ENCODE peak calls at places on chromosome 6, in seven cellular contexts. C is H9, N is mesendoderm, E is neuronal stem cell, S is mesenchymal stem cell, H is trophoblast cell, W is H1. I is an unnamed sample.
A peak's percentile ranks its signal among the peaks of the same experiment; 100 is the strongest.

GRCh38 chr6:11275598-11275997 is 43.1 kb upstream of the NEDD9 start:
- DNase-seq in S (no peak), E (no peak), W (no peak), H (no peak), C (no peak), N (no peak), I (no peak)

GRCh38 chr6:54094837-54095236 is 16.4 kb upstream of the MLIP start:
- DNase-seq in W (no peak), E (no peak), S (peak; percentile 36), C (no peak), N (no peak), H (peak; percentile 38), I (no peak)

GRCh38 chr6:93786474-93787330 is 367.3 kb upstream of the EPHA7 start:
- DNase-seq in W (no peak), S (peak; percentile 39), H (no peak), N (peak; percentile 98), C (peak; percentile 82), E (peak; percentile 59), I (no peak)

GRCh38 chr6:45378324-45378926 is 691 bp upstream of the SUPT3H start:
- DNase-seq in S (no peak), C (no peak), N (no peak), W (no peak), E (no peak), H (peak; percentile 10), I (no peak)

GRCh38 chr6:30769088-30769852 is 24.9 kb upstream of the IER3 start:
- DNase-seq in W (no peak), N (peak; percentile 95), S (peak; percentile 97), C (peak; percentile 79), H (peak; percentile 64), E (no peak), I (peak; percentile 98)

GRCh38 chr6:37646986-37647764 is 50.5 kb downstream of the MDGA1 start:
- DNase-seq in N (no peak), S (no peak), H (no peak), W (no peak), E (no peak), C (no peak), I (no peak)

GRCh38 chr6:15970517-15970916 is 158.4 kb upstream of the MYLIP start:
- DNase-seq in N (no peak), E (no peak), S (no peak), C (no peak), W (no peak), H (no peak), I (no peak)

GRCh38 chr6:26217714-26218075 is 130.5 kb downstream of the HFE start:
- DNase-seq in N (peak; percentile 73), W (no peak), S (peak; percentile 50), H (no peak), E (no peak), C (peak; percentile 61), I (no peak)

GRCh38 chr6:54053893-54054391 is 57.3 kb upstream of the MLIP start:
- DNase-seq in E (no peak), C (no peak), N (peak; percentile 92), H (peak; percentile 43), W (no peak), S (peak; percentile 95), I (peak; percentile 90)

GRCh38 chr6:30592287-30592686 is 21.0 kb downstream of the ABCF1 start:
- DNase-seq in W (no peak), N (no peak), C (no peak), S (no peak), E (no peak), H (no peak), I (no peak)

GRCh38 chr6:124854338-124854922 is 107.8 kb upstream of the RNF217 start:
- DNase-seq in E (no peak), H (no peak), C (no peak), N (no peak), S (no peak), W (no peak), I (no peak)

GRCh38 chr6:44576132-44576601 is 188.7 kb downstream of the CDC5L start:
- DNase-seq in S (no peak), H (no peak), N (no peak), C (no peak), W (no peak), E (no peak), I (peak; percentile 41)

GRCh38 chr6:5302995-5303622 is 41.8 kb downstream of the FARS2 start:
- DNase-seq in E (peak; percentile 12), W (peak; percentile 68), C (peak; percentile 81), S (peak; percentile 30), N (peak; percentile 84), H (peak; percentile 55), I (peak; percentile 5)

GRCh38 chr6:39053854-39054576 is 5.4 kb downstream of the GLP1R start:
- DNase-seq in E (no peak), W (no peak), N (no peak), H (no peak), C (no peak), S (no peak), I (no peak)

GRCh38 chr6:57013501-57013900 is 33.0 kb upstream of the KIAA1586 start:
- DNase-seq in W (no peak), S (peak; percentile 71), C (no peak), E (no peak), H (peak; percentile 64), N (no peak), I (peak; percentile 77)

GRCh38 chr6:129345890-129346289 is 364.1 kb downstream of the ARHGAP18 start:
- DNase-seq in C (no peak), S (no peak), N (no peak), H (no peak), W (no peak), E (no peak), I (peak; percentile 91)

GRCh38 chr6:148107911-148108310 is 234.7 kb upstream of the SASH1 start:
- DNase-seq in E (no peak), W (no peak), S (no peak), C (no peak), N (no peak), H (no peak), I (no peak)

GRCh38 chr6:366972-367794 is 24.4 kb upstream of the IRF4 start:
- DNase-seq in N (no peak), S (no peak), H (no peak), C (no peak), E (no peak), W (no peak), I (no peak)

GRCh38 chr6:30889138-30889885 is 5.0 kb downstream of the DDR1 start:
- DNase-seq in N (no peak), S (no peak), H (no peak), E (no peak), W (no peak), C (peak; percentile 16), I (no peak)

GRCh38 chr6:51265426-51265825 is 446.8 kb downstream of the TFAP2B start:
- DNase-seq in E (no peak), H (no peak), N (no peak), C (no peak), S (no peak), W (no peak), I (no peak)

GRCh38 chr6:48048460-48049146 is 62.4 kb downstream of the PTCHD4 start:
- DNase-seq in E (no peak), S (peak; percentile 8), H (no peak), C (no peak), W (no peak), N (no peak), I (no peak)

DNA sequence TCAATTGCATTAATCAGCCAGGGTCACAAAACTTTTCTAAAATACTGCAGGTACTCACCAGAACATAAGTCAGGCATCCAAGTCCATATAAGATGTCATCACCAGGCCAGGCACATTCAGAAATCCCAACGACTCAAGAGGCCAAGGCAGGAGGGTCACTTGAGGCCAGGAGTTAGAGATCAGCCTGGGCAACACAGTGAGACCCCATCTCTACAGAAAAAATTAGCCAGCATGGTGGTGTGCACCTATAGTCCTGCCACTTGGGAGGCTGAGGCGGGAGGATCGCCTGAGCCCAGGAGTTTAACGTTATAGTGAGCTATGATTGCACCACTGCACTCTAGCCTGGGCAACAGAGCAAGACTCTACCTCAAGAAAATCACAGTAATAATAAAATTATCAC is 278.4 kb upstream of the PLN start:
- DNase-seq in C (no peak), W (no peak), N (no peak), H (no peak), S (no peak), E (no peak), I (no peak)
- H3K4ac ChIP-seq in C (no peak overlapping the region), W (no peak overlapping the region), N (no peak overlapping the region), H (no peak overlapping the region), S (no peak overlapping the region), E (no peak overlapping the region), I (no peak overlapping the region)

DNA sequence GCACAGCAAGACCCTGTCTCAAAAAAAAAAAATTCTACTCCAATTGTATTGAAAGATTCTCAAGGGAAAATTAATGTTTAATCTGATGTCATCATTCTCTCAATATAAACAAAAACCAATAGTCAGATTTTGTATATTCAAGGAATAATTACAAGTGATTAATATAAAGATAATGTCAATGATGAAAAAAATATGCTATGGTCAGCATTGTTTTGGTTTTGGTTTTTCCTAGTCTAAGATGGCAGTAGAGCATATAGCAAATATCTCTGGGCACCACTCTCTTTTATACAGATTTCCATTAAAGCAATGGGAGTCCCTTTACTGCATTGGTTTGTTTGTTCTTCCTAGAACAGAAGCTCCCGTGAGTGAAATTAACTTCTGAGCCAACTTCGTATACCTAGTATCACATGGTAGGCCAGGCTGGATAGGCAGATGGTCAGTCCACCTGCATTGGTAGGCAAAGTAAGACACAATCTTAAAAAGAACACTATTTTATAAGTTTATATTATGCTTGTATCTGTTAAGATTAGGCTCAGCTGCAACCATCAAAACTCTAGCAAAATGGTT is 523.8 kb upstream of the JARID2 start:
- DNase-seq in N (no peak), H (no peak), S (no peak), C (no peak), E (no peak), W (no peak), I (no peak)
- H3K4ac ChIP-seq in N (no peak overlapping the region), H (no peak overlapping the region), S (no peak overlapping the region), C (no peak overlapping the region), E (no peak overlapping the region), W (no peak overlapping the region), I (no peak overlapping the region)

DNA sequence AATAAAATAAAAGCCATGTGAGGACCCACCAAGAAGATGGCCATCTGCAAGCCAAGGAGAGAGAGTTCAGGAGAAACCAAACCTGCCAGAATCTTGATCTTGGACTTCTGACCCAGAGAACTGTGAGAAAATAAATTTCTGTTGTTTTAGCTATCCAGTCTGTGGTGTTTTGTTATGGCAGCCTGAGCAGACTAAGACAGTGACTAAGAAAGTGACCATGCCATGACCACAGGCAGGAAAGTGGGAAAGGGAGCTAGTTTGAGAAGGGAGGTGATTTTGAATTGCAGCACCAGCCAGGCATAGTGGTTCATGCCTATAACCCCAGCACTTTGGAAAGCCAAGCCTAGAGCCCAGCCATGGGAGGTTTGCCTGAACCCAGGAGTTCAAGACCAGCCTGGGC is 21.9 kb upstream of the C6orf62 start:
- DNase-seq in H (no peak), S (no peak), C (no peak), E (no peak), W (no peak), N (no peak), I (peak; percentile 37)
- H3K4ac ChIP-seq in H (no peak overlapping the region), S (no peak overlapping the region), C (no peak overlapping the region), E (no peak overlapping the region), W (no peak overlapping the region), N (no peak overlapping the region), I (peak overlapping the region; percentile 1)

DNA sequence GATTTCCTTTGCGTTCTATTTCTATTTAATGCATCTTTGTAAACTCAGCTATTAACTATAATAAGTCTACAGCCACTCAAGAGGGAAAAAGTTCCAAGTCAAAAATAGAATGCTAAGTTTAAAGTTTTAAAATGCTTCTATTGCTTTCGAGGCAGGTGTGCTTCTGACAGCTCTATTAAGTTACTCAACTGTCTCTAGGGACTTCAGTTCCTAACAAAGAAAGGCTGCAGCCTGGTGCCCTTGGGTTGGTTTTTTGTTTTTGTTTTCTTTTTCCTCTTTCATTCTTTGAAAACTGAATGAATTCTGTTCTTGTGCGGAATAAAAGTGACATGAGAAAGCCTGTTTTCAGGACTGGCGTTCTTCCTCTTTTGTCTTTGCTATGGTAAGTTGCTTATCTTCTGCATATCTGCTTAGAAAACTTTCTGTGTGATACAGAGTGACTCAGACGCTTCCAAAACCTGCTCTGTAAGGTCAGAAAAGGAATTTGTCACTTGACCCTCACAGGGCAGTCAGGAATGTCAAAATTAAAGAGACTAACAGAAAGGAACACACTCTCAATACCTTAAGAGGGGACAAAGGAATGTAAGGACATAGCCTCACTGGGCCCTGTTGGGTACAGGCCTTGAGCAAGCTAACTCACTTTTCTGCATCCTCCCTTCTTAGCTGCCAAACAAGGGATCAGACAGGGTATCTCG is 56.1 kb upstream of the NHSL1 start:
- DNase-seq in N (peak; percentile 99), S (peak; percentile 49), E (peak; percentile 71), C (no peak), W (no peak), H (peak; percentile 30), I (no peak)
- H3K4ac ChIP-seq in N (no peak overlapping the region), S (no peak overlapping the region), E (no peak overlapping the region), C (no peak overlapping the region), W (no peak overlapping the region), H (no peak overlapping the region), I (peak overlapping the region; percentile 44)